ENCODE peak calls at places on chromosome 15, in ten cellular contexts. I is GM12865; H is nucleus accumbens; T is choroid plexus epithelial cell; O is GM04504; W is amniotic stem cell; S is CD4-positive, alpha-beta memory T cell; X is endothelial cell; P is COLO829; D is stimulated activated CD4-positive, alpha-beta T cell treated with anti-CD3 and anti-CD28 coated beads, Interleukin-4, amount 100 ng/mL, for 1 hour. J is an unnamed sample.

GRCh38 chr15:84099181-84099580 is 136.4 kb upstream of the GOLGA6L4 start:
- DNase-seq in I (peak), H (no peak), T (peak), O (no peak), W (no peak), S (no peak), X (peak), P (no peak), D (no peak), J (no peak)

GRCh38 chr15:80984856-80985255 is 4.8 kb downstream of the MESD start:
- DNase-seq in I (peak), H (no peak), T (peak), O (no peak), W (no peak), S (no peak), X (no peak), P (no peak), D (no peak), J (no peak)

GRCh38 chr15:25235391-25235790 is 203.4 kb downstream of the UBE3A start:
- DNase-seq in I (no peak), H (no peak), T (no peak), O (no peak), W (no peak), S (peak), X (no peak), P (no peak), D (no peak), J (no peak)

GRCh38 chr15:57281357-57281756 is 94.9 kb upstream of the CGNL1 start:
- DNase-seq in I (peak), H (no peak), T (no peak), O (no peak), W (no peak), S (no peak), X (no peak), P (no peak), D (no peak), J (no peak)

GRCh38 chr15:58952751-58953150 is 19.3 kb upstream of the SLTM start:
- DNase-seq in I (peak), H (no peak), T (peak), O (no peak), W (no peak), S (no peak), X (no peak), P (no peak), D (no peak), J (no peak)

GRCh38 chr15:36598529-36599177 is 19.2 kb downstream of the CDIN1 start:
- DNase-seq in I (no peak), H (no peak), T (peak), O (no peak), W (no peak), S (no peak), X (no peak), P (no peak), D (no peak), J (no peak)

GRCh38 chr15:35757790-35758189 is 211.8 kb upstream of the DPH6 start:
- DNase-seq in I (no peak), H (no peak), T (no peak), O (no peak), W (no peak), S (no peak), X (no peak), P (no peak), D (no peak), J (no peak)

GRCh38 chr15:31975446-31976229 is 54.7 kb upstream of the CHRNA7 start:
- DNase-seq in I (no peak), H (no peak), T (peak), O (peak), W (no peak), S (no peak), X (no peak), P (no peak), D (no peak), J (peak)

GRCh38 chr15:41278319-41278718 is 47.3 kb downstream of the CHP1 start:
- DNase-seq in I (no peak), H (no peak), T (no peak), O (no peak), W (no peak), S (no peak), X (no peak), P (no peak), D (no peak), J (no peak)

GRCh38 chr15:69540622-69541021 is 88.0 kb downstream of the RPLP1 start:
- DNase-seq in I (no peak), H (no peak), T (no peak), O (no peak), W (no peak), S (no peak), X (no peak), P (no peak), D (no peak), J (peak)

GRCh38 chr15:89243046-89243690 is 611 bp upstream of the FANCI start:
- DNase-seq in I (no peak), H (no peak), T (peak), O (no peak), W (no peak), S (peak), X (no peak), P (no peak), D (no peak), J (no peak)

GRCh38 chr15:82789491-82789890 is 16.4 kb downstream of the FSD2 start:
- DNase-seq in I (no peak), H (no peak), T (no peak), O (no peak), W (no peak), S (no peak), X (no peak), P (no peak), D (no peak), J (no peak)

GRCh38 chr15:75350601-75351331 is 3.9 kb downstream of the NEIL1 start:
- DNase-seq in I (no peak), H (no peak), T (no peak), O (no peak), W (no peak), S (no peak), X (no peak), P (no peak), D (no peak), J (no peak)

GRCh38 chr15:99324082-99324620 is 72.9 kb downstream of the LRRC28 start:
- DNase-seq in I (peak), H (no peak), T (peak), O (peak), W (peak), S (no peak), X (no peak), P (peak), D (no peak), J (no peak)

GRCh38 chr15:73319460-73320245 is 49.1 kb downstream of the HCN4 start:
- DNase-seq in I (no peak), H (no peak), T (no peak), O (no peak), W (no peak), S (no peak), X (no peak), P (no peak), D (no peak), J (no peak)

GRCh38 chr15:56871180-56871579 is 47.3 kb upstream of the TCF12 start:
- DNase-seq in I (no peak), H (no peak), T (peak), O (peak), W (peak), S (no peak), X (no peak), P (peak), D (no peak), J (no peak)

GRCh38 chr15:40511472-40512133 is 40.8 kb downstream of the CHST14 start:
- DNase-seq in I (peak), H (peak), T (peak), O (no peak), W (no peak), S (no peak), X (peak), P (no peak), D (peak), J (peak)

GRCh38 chr15:37490707-37491106 is 390.4 kb upstream of the MEIS2 start:
- DNase-seq in I (no peak), H (no peak), T (no peak), O (no peak), W (no peak), S (no peak), X (no peak), P (no peak), D (no peak), J (no peak)

GRCh38 chr15:58486062-58486461 is 54.3 kb downstream of the LIPC start:
- DNase-seq in I (peak), H (no peak), T (no peak), O (no peak), W (no peak), S (no peak), X (no peak), P (no peak), D (no peak), J (no peak)

GRCh38 chr15:73457334-73457733 is 14.4 kb downstream of the REC114 start:
- DNase-seq in I (no peak), H (no peak), T (no peak), O (no peak), W (no peak), S (no peak), X (no peak), P (no peak), D (no peak), J (no peak)

GRCh38 chr15:62453356-62453755 is 288.3 kb upstream of the C2CD4B start:
- DNase-seq in I (peak), H (no peak), T (no peak), O (no peak), W (no peak), S (no peak), X (no peak), P (no peak), D (no peak), J (no peak)

GRCh38 chr15:66789029-66790025 is 87.3 kb downstream of the SMAD6 start:
- DNase-seq in I (peak), H (no peak), T (peak), O (peak), W (peak), S (no peak), X (no peak), P (no peak), D (no peak), J (peak)

GRCh38 chr15:57377478-57377847 is 1.2 kb downstream of the CGNL1 start:
- DNase-seq in I (no peak), H (no peak), T (no peak), O (no peak), W (no peak), S (no peak), X (no peak), P (no peak), D (no peak), J (no peak)

GRCh38 chr15:101016581-101016980 is 97.4 kb downstream of the LRRK1 start:
- DNase-seq in I (no peak), H (no peak), T (no peak), O (no peak), W (no peak), S (no peak), X (no peak), P (no peak), D (no peak), J (no peak)

GRCh38 chr15:100759698-100760356 is 119.8 kb upstream of the ALDH1A3 start:
- DNase-seq in I (no peak), H (no peak), T (peak), O (peak), W (peak), S (no peak), X (no peak), P (peak), D (no peak), J (no peak)

GRCh38 chr15:71880276-71880675 is 69.9 kb downstream of the NR2E3 start:
- DNase-seq in I (no peak), H (no peak), T (no peak), O (no peak), W (no peak), S (no peak), X (no peak), P (no peak), D (no peak), J (no peak)

GRCh38 chr15:39358441-39359041 is 222.3 kb upstream of the THBS1 start:
- DNase-seq in I (peak), H (no peak), T (peak), O (no peak), W (no peak), S (no peak), X (no peak), P (no peak), D (no peak), J (no peak)

GRCh38 chr15:41934843-41935242 is 37.5 kb downstream of the EHD4 start:
- DNase-seq in I (peak), H (no peak), T (no peak), O (no peak), W (no peak), S (peak), X (no peak), P (no peak), D (peak), J (no peak)

GRCh38 chr15:38299216-38299615 is 46.6 kb downstream of the SPRED1 start:
- DNase-seq in I (no peak), H (no peak), T (peak), O (peak), W (no peak), S (no peak), X (no peak), P (no peak), D (no peak), J (no peak)

GRCh38 chr15:71124937-71125755 is 9.9 kb downstream of the THSD4 start:
- DNase-seq in I (no peak), H (no peak), T (peak), O (no peak), W (no peak), S (no peak), X (no peak), P (no peak), D (no peak), J (no peak)

GRCh38 chr15:40085225-40085624 is 23.5 kb downstream of the BMF start:
- DNase-seq in I (no peak), H (no peak), T (no peak), O (no peak), W (no peak), S (no peak), X (no peak), P (no peak), D (no peak), J (no peak)

GRCh38 chr15:100170280-100170654 is 171.5 kb downstream of the ADAMTS17 start:
- DNase-seq in I (peak), H (no peak), T (no peak), O (no peak), W (no peak), S (no peak), X (no peak), P (no peak), D (no peak), J (no peak)

GRCh38 chr15:85726446-85726845 is 68.3 kb downstream of the KLHL25 start:
- DNase-seq in I (no peak), H (no peak), T (peak), O (peak), W (no peak), S (no peak), X (no peak), P (no peak), D (no peak), J (no peak)

GRCh38 chr15:39597751-39598185 is 16.9 kb downstream of the THBS1 start:
- DNase-seq in I (no peak), H (no peak), T (no peak), O (peak), W (no peak), S (no peak), X (no peak), P (no peak), D (no peak), J (no peak)

GRCh38 chr15:71444866-71445590 is 329.8 kb downstream of the THSD4 start:
- DNase-seq in I (no peak), H (no peak), T (peak), O (no peak), W (no peak), S (no peak), X (no peak), P (peak), D (no peak), J (no peak)

GRCh38 chr15:75177360-75178071 is 24.2 kb upstream of the C15orf39 start:
- DNase-seq in I (no peak), H (no peak), T (peak), O (no peak), W (no peak), S (no peak), X (no peak), P (no peak), D (no peak), J (no peak)

J was measured in BE2C.